ENCODE peak calls at places on chromosomes 12 and 14, in six cellular contexts. H, P, G, X, T and W are unnamed samples.

GRCh38 chr12:25054076-25054782 is 105.3 kb upstream of the BCAT1 start:
- DNase-seq in H (no peak), P (peak), G (peak), X (no peak), T (no peak), W (no peak)

GRCh38 chr14:33564774-33565630 is 385.9 kb downstream of the EGLN3 start:
- DNase-seq in H (peak), P (peak), G (no peak), X (no peak), T (no peak), W (peak)

GRCh38 chr12:60257063-60257462 is 661.2 kb downstream of the SLC16A7 start:
- DNase-seq in H (peak), P (peak), G (peak), X (no peak), T (no peak), W (peak)

GRCh38 chr12:57611116-57611809 is at the start of gene ARHGEF25:
- DNase-seq in H (no peak), P (peak), G (peak), X (no peak), T (no peak), W (no peak)

GRCh38 chr12:9902539-9903228 is 21.4 kb downstream of the KLRF2 start:
- DNase-seq in H (no peak), P (no peak), G (no peak), X (no peak), T (no peak), W (no peak)

GRCh38 chr14:21092147-21093011 is 6.1 kb downstream of the ZNF219 start:
- DNase-seq in H (peak), P (peak), G (peak), X (peak), T (peak), W (peak)

GRCh38 chr14:63011609-63012008 is 33.6 kb downstream of the KCNH5 start:
- DNase-seq in H (no peak), P (no peak), G (no peak), X (no peak), T (no peak), W (no peak)

GRCh38 chr14:89563503-89563902 is 146.5 kb upstream of the FOXN3 start:
- DNase-seq in H (no peak), P (no peak), G (no peak), X (no peak), T (no peak), W (no peak)

GRCh38 chr14:98580131-98580678 is 691.8 kb downstream of the BCL11B start:
- DNase-seq in H (no peak), P (no peak), G (no peak), X (no peak), T (no peak), W (no peak)

GRCh38 chr12:42564540-42564939 is 25.0 kb downstream of the PRICKLE1 start:
- DNase-seq in H (no peak), P (peak), G (no peak), X (no peak), T (no peak), W (no peak)

GRCh38 chr14:24952851-24953666 is 96.9 kb downstream of the STXBP6 start:
- DNase-seq in H (no peak), P (no peak), G (peak), X (no peak), T (no peak), W (no peak)

GRCh38 chr14:61933021-61933420 is 170.8 kb downstream of the SNAPC1 start:
- DNase-seq in H (no peak), P (no peak), G (no peak), X (no peak), T (no peak), W (no peak)

GRCh38 chr14:67428501-67429031 is 16.6 kb upstream of the PLEK2 start:
- DNase-seq in H (peak), P (peak), G (peak), X (no peak), T (no peak), W (peak)

GRCh38 chr14:83478741-83479140 is 1945.1 kb upstream of the SEL1L start:
- DNase-seq in H (peak), P (peak), G (no peak), X (no peak), T (no peak), W (no peak)

GRCh38 chr12:131636940-131637750 is 73.7 kb upstream of the SFSWAP start:
- DNase-seq in H (no peak), P (no peak), G (no peak), X (no peak), T (no peak), W (no peak)

GRCh38 chr12:90268574-90268973 is 559.9 kb upstream of the ATP2B1 start:
- DNase-seq in H (no peak), P (no peak), G (no peak), X (no peak), T (no peak), W (no peak)

GRCh38 chr12:2057041-2057792 is 4.4 kb downstream of the CACNA1C start:
- DNase-seq in H (peak), P (peak), G (peak), X (no peak), T (peak), W (no peak)

GRCh38 chr12:26135010-26135420 is 10.2 kb upstream of the BHLHE41 start:
- DNase-seq in H (peak), P (no peak), G (no peak), X (no peak), T (no peak), W (no peak)

GRCh38 chr14:103721334-103722120 is 5.9 kb downstream of the ZFYVE21 start:
- DNase-seq in H (peak), P (peak), G (peak), X (no peak), T (no peak), W (no peak)

GRCh38 chr14:95891742-95892141 is 15.1 kb downstream of the TUNAR start:
- DNase-seq in H (no peak), P (peak), G (peak), X (no peak), T (no peak), W (peak)

GRCh38 chr14:95892142-95892541 is 15.5 kb downstream of the TUNAR start:
- DNase-seq in H (no peak), P (no peak), G (no peak), X (no peak), T (no peak), W (no peak)

GRCh38 chr14:95897280-95897679 is 20.6 kb downstream of the TUNAR start:
- DNase-seq in H (no peak), P (no peak), G (no peak), X (no peak), T (no peak), W (no peak)

GRCh38 chr14:95896628-95897027 is 20.0 kb downstream of the TUNAR start:
- DNase-seq in H (no peak), P (no peak), G (no peak), X (no peak), T (no peak), W (no peak)

GRCh38 chr14:95895720-95896119 is 19.1 kb downstream of the TUNAR start:
- DNase-seq in H (no peak), P (no peak), G (peak), X (no peak), T (no peak), W (no peak)
- TF ChIP-seq CTCF in H (peak), P (no peak), G (peak), X (no peak), T (no peak), W (peak)

GRCh38 chr12:92762773-92763172 is 60.0 kb downstream of the PLEKHG7 start:
- DNase-seq in H (no peak), P (no peak), G (no peak), X (no peak), T (no peak), W (no peak)

GRCh38 chr12:92757599-92758121 is 54.9 kb downstream of the PLEKHG7 start:
- DNase-seq in H (no peak), P (no peak), G (no peak), X (no peak), T (no peak), W (no peak)

GRCh38 chr12:92764820-92765219 is 62.0 kb downstream of the PLEKHG7 start:
- DNase-seq in H (peak), P (peak), G (no peak), X (no peak), T (no peak), W (no peak)

GRCh38 chr12:92756905-92757598 is 54.3 kb downstream of the PLEKHG7 start:
- DNase-seq in H (no peak), P (no peak), G (no peak), X (no peak), T (no peak), W (no peak)

GRCh38 chr12:92759634-92760268 is 57.0 kb downstream of the PLEKHG7 start:
- DNase-seq in H (peak), P (peak), G (peak), X (no peak), T (no peak), W (peak)
- TF ChIP-seq CTCF in H (no peak), P (no peak), G (no peak), X (no peak), T (no peak), W (no peak)

GRCh38 chr12:124938606-124939427 is 24.4 kb upstream of the UBC start:
- DNase-seq in H (peak), P (peak), G (peak), X (no peak), T (peak), W (peak)

GRCh38 chr12:124940143-124940392 is 25.6 kb upstream of the UBC start:
- DNase-seq in H (no peak), P (no peak), G (no peak), X (no peak), T (no peak), W (peak)

GRCh38 chr12:124940393-124941169 is 26.1 kb upstream of the UBC start:
- DNase-seq in H (peak), P (peak), G (peak), X (peak), T (peak), W (peak)

GRCh38 chr12:124938066-124938465 is 23.6 kb upstream of the UBC start:
- DNase-seq in H (no peak), P (no peak), G (no peak), X (no peak), T (no peak), W (no peak)

GRCh38 chr12:124939428-124940142 is 25.1 kb upstream of the UBC start:
- DNase-seq in H (peak), P (peak), G (peak), X (peak), T (peak), W (peak)
- TF ChIP-seq CTCF in H (no peak), P (no peak), G (no peak), X (no peak), T (peak), W (no peak)

DNA sequence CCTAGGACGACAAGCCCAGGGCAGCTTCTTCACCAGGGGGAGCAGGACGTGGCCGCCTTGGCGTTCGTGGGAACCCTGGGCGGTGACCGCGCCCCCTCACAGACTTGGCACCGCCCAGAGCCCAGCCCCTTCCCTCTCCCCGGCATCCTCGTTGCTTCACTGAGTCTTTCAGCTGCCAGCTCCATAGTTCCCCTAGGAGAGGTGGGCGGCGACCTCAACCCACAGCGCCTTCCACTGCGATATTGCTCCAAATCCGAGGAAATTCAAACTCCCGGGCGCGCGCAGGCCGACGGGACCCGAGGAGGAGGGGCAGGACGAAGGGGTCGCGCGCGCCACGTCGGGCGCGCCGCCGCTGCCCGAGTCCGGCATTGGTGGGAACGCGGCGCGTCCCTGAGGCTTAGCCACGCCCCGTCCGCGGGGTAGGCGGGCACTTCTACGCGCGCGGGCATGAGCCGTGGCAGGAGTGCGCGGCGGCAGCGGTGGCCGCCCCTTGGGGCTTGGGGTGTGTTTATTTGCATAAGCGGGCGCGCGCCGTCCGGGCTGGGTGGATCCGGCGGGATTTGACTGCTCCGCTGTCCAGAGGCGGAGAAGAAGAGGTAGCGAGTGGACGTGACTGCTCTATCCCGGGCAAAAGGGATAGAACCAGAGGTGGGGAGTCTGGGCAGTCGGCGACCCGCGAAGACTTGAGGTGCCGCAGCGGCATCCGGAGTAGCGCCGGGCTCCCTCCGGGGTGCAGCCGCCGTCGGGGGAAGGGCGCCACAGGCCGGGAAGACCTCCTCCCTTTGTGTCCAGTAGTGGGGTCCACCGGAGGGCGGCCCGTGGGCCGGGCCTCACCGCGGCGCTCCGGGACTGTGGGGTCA is at the start of the genes APAF1 and IKBIP:
- DNase-seq in H (peak), P (peak), G (peak), X (peak), T (peak), W (peak)
- TF ChIP-seq CTCF in H (peak), P (no peak), G (no peak), X (no peak), T (no peak), W (no peak)

GRCh38 chr12:29768372-29768771 is 15.4 kb downstream of the TMTC1 start:
- DNase-seq in H (no peak), P (no peak), G (no peak), X (no peak), T (no peak), W (no peak)

GRCh38 chr12:29773076-29773475 is 10.7 kb downstream of the TMTC1 start:
- DNase-seq in H (no peak), P (no peak), G (no peak), X (no peak), T (no peak), W (no peak)

GRCh38 chr12:29771786-29772185 is 12.0 kb downstream of the TMTC1 start:
- DNase-seq in H (no peak), P (peak), G (no peak), X (no peak), T (no peak), W (no peak)

GRCh38 chr12:29771165-29771564 is 12.6 kb downstream of the TMTC1 start:
- DNase-seq in H (no peak), P (no peak), G (no peak), X (no peak), T (no peak), W (no peak)

DNA sequence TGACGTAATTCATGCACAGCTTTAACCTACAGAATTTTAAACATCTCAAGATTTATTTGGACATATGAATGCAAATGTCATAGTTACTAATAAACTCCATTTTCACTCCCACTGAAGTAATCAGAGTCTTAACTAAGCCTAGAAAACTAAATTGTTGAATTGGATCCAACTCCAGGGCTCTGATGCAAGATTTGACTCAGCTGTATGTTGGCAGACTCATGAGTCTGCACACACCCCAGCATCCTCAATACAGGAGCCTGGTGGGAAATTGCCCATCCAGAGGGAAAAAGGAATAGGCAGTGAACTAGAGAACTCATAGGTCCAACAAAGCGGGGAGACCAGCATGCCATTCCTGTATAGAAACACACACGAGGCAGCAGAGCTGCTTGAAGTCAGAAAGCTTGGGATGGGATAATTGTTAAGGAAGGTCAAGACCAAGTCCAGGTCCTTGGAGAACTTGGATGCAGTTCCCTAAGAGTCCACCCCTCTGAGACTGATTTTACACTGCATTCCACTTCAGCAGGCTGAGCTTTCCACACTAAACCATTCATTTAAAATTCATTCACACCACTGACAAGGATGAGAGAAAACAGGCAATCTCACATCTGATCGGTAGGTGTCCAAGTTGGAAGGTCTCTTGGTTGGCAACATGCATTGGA is 14.5 kb downstream of the TMTC1 start:
- DNase-seq in H (peak), P (peak), G (no peak), X (no peak), T (no peak), W (no peak)
- TF ChIP-seq CTCF in H (no peak), P (no peak), G (no peak), X (no peak), T (no peak), W (no peak)

DNA sequence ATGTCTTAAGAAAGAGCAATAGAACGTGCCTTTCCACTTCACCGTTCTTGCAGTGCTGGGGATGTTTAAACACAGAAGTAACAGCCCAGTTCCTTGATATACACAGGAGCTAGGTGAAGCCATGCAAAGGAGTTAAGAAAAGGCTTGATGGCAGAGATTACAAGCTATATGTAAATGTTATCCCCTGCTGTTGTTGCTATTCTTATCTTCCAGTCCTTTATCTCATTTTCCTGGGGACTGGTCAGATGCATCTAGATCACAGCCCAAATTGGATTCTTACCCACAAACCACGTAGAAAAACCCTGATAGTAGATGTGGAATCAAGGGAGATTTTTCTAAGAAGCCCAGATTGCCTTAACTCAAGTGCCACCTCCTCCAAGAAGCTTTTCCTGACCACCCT is 5.5 kb downstream of the ASCL1 start:
- DNase-seq in H (no peak), P (no peak), G (no peak), X (no peak), T (no peak), W (no peak)
- TF ChIP-seq CTCF in H (no peak), P (no peak), G (no peak), X (no peak), T (no peak), W (no peak)

GRCh38 chr12:51004504-51004903 is 21.7 kb downstream of the SLC11A2 start:
- DNase-seq in H (no peak), P (no peak), G (no peak), X (no peak), T (no peak), W (no peak)
- TF ChIP-seq CTCF in H (no peak), P (no peak), G (no peak), X (no peak), T (peak), W (no peak)

DNA sequence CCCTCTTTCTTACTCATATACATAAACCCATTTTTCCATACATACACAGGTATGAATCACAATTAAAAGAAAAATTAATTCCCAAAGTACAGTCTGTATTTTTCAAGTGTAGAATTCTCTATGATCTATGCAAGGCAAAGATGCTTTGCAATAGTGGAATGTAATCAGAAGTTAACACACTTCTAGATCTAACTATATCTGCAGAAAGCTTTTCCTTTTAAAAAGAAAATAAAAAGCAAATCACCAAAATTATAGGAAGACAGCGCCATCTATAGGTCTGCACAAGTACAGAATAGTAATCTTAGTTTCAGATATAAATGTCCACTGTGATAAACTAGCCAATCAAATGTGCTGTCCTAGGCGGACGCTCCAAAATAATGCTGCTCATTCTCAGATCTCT is 22.0 kb downstream of the SLC25A21 start:
- DNase-seq in H (peak), P (peak), G (peak), X (no peak), T (no peak), W (peak)
- TF ChIP-seq CTCF in H (peak), P (peak), G (peak), X (no peak), T (peak), W (peak)